ENCODE peak calls at places on chromosomes 16 and 17, in six cellular contexts. E, V, L, N, B and Y are unnamed samples.

GRCh38 chr16:49828545-49829267 is 27.2 kb downstream of the ZNF423 start:
- DNase-seq in E (no peak), V (no peak), L (no peak), N (no peak), B (no peak), Y (no peak)

GRCh38 chr16:4979164-4979563 is 21.0 kb downstream of the SEC14L5 start:
- DNase-seq in E (no peak), V (no peak), L (no peak), N (no peak), B (no peak), Y (no peak)

GRCh38 chr16:10552998-10553491 is 27.4 kb downstream of the EMP2 start:
- DNase-seq in E (no peak), V (no peak), L (peak; percentile 35), N (no peak), B (peak; percentile 13), Y (peak; percentile 76)

GRCh38 chr17:41649923-41650519 is 25.6 kb upstream of the KRT17 start:
- DNase-seq in E (no peak), V (no peak), L (no peak), N (no peak), B (no peak), Y (no peak)

GRCh38 chr17:75531724-75532090 is 6.2 kb downstream of the LLGL2 start:
- DNase-seq in E (no peak), V (peak; percentile 75), L (no peak), N (no peak), B (no peak), Y (no peak)

GRCh38 chr17:74890554-74890953 is 2.9 kb downstream of the FADS6 start:
- DNase-seq in E (no peak), V (no peak), L (no peak), N (no peak), B (no peak), Y (no peak)

GRCh38 chr17:38877130-38877851 is 7.4 kb downstream of the LASP1 start:
- DNase-seq in E (no peak), V (no peak), L (peak; percentile 68), N (no peak), B (no peak), Y (peak; percentile 93)

GRCh38 chr16:65106792-65107191 is 15.1 kb downstream of the CDH11 start:
- DNase-seq in E (peak; percentile 21), V (no peak), L (no peak), N (peak; percentile 63), B (no peak), Y (no peak)

GRCh38 chr16:89257281-89257731 is 39.8 kb downstream of the ZNF778 start:
- DNase-seq in E (no peak), V (no peak), L (peak; percentile 44), N (no peak), B (peak; percentile 11), Y (no peak)

GRCh38 chr17:79615926-79616325 is 5.1 kb upstream of the RBFOX3 start:
- DNase-seq in E (no peak), V (no peak), L (no peak), N (no peak), B (no peak), Y (no peak)

GRCh38 chr17:74148901-74149596 is 54.4 kb upstream of the RPL38 start:
- DNase-seq in E (no peak), V (no peak), L (no peak), N (no peak), B (no peak), Y (no peak)

GRCh38 chr16:4734730-4735575 is 616 bp downstream of the DNAAF8 start:
- DNase-seq in E (peak; percentile 78), V (peak; percentile 40), L (peak; percentile 96), N (peak; percentile 70), B (peak; percentile 77), Y (peak; percentile 93)

GRCh38 chr16:72832640-72833039 is 215.3 kb downstream of the ZFHX3 start:
- DNase-seq in E (peak; percentile 73), V (no peak), L (peak; percentile 82), N (peak; percentile 70), B (peak; percentile 78), Y (peak; percentile 55)

GRCh38 chr17:83190601-83191387 is 111.4 kb downstream of the METRNL start:
- DNase-seq in E (no peak), V (no peak), L (no peak), N (no peak), B (no peak), Y (no peak)

GRCh38 chr17:78409191-78409621 is 30.8 kb downstream of the PGS1 start:
- DNase-seq in E (no peak), V (no peak), L (no peak), N (no peak), B (no peak), Y (no peak)

GRCh38 chr16:70694088-70694487 is 8.2 kb upstream of the MTSS2 start:
- DNase-seq in E (peak; percentile 74), V (no peak), L (peak; percentile 69), N (peak; percentile 78), B (no peak), Y (no peak)

GRCh38 chr17:57459286-57459915 is 203.1 kb downstream of the MSI2 start:
- DNase-seq in E (peak; percentile 27), V (peak; percentile 78), L (no peak), N (peak; percentile 82), B (no peak), Y (no peak)

GRCh38 chr16:81522141-81522701 is 77.6 kb downstream of the CMIP start:
- DNase-seq in E (no peak), V (peak; percentile 85), L (no peak), N (no peak), B (no peak), Y (no peak)

GRCh38 chr17:75096082-75096625 is 8.4 kb downstream of the SLC16A5 start:
- DNase-seq in E (peak; percentile 62), V (peak; percentile 95), L (no peak), N (peak; percentile 69), B (peak; percentile 88), Y (no peak)

GRCh38 chr17:45277216-45277849 is 15.4 kb upstream of the SPATA32 start:
- DNase-seq in E (peak; percentile 93), V (peak; percentile 90), L (peak; percentile 94), N (peak; percentile 91), B (peak; percentile 93), Y (peak; percentile 92)

GRCh38 chr17:71438631-71439146 is 682.1 kb upstream of the SOX9 start:
- DNase-seq in E (peak; percentile 97), V (peak; percentile 90), L (no peak), N (peak; percentile 98), B (peak; percentile 1), Y (no peak)

GRCh38 chr17:48615212-48615962 is at the start of gene HOXB8:
- DNase-seq in E (no peak), V (no peak), L (no peak), N (no peak), B (no peak), Y (no peak)
- H3K4me2 ChIP-seq in E (peak within 1 kb of the TSS; percentile 51), V (peak within 1 kb of the TSS; percentile 95), L (no peak within 1 kb of the TSS), N (peak within 1 kb of the TSS; percentile 73), B (peak within 1 kb of the TSS; percentile 82), Y (no peak within 1 kb of the TSS)

GRCh38 chr16:60907645-60908044 is 1128.6 kb downstream of the CDH8 start:
- DNase-seq in E (no peak), V (no peak), L (no peak), N (no peak), B (no peak), Y (no peak)

GRCh38 chr16:60902114-60902513 is 1134.1 kb downstream of the CDH8 start:
- DNase-seq in E (no peak), V (no peak), L (no peak), N (no peak), B (no peak), Y (no peak)

GRCh38 chr16:60905806-60906205 is 1130.4 kb downstream of the CDH8 start:
- DNase-seq in E (no peak), V (no peak), L (peak; percentile 74), N (no peak), B (no peak), Y (no peak)
- H2AFZ ChIP-seq in E (no peak overlapping the region), V (no peak overlapping the region), L (no peak overlapping the region), N (no peak overlapping the region), B (no peak overlapping the region), Y (no peak overlapping the region)

GRCh38 chr17:82019905-82020873 is 2.5 kb downstream of the CENPX start:
- DNase-seq in E (peak; percentile 26), V (peak; percentile 56), L (peak; percentile 87), N (peak; percentile 21), B (peak; percentile 39), Y (peak; percentile 86)
- H3K4me2 ChIP-seq in E (no peak overlapping the region), V (peak overlapping the region; percentile 80), L (no peak overlapping the region), N (no peak overlapping the region), B (no peak overlapping the region), Y (peak overlapping the region; percentile 87)

GRCh38 chr17:6749519-6749918 is 6.3 kb upstream of the XAF1 start:
- DNase-seq in E (peak; percentile 9), V (no peak), L (no peak), N (no peak), B (peak; percentile 44), Y (peak; percentile 16)
- H2AFZ ChIP-seq in E (no peak overlapping the region), V (peak overlapping the region; percentile 7), L (no peak overlapping the region), N (no peak overlapping the region), B (no peak overlapping the region), Y (no peak overlapping the region)